ENCODE peak calls at places on chromosomes 2 and 18, in six cellular contexts. N is H1, D is H9, V is IMR-90, R is mesenchymal stem cell, G is mesendoderm. X is an unnamed sample.
A peak's percentile ranks its signal among the peaks of the same experiment; 100 is the strongest.

GRCh38 chr2:33375054-33375453 is 101.4 kb upstream of the RASGRP3 start:
- DNase-seq in N (no peak), D (no peak), V (peak; percentile 27), R (no peak), G (no peak), X (no peak)

GRCh38 chr18:47944972-47945843 is 14.7 kb upstream of the SMAD2 start:
- DNase-seq in N (no peak), D (no peak), V (peak; percentile 25), R (peak; percentile 25), G (peak; percentile 87), X (no peak)

GRCh38 chr2:15755528-15755927 is 163.9 kb downstream of the DDX1 start:
- DNase-seq in N (no peak), D (no peak), V (no peak), R (no peak), G (no peak), X (no peak)

GRCh38 chr2:84904717-84905174 is 710 bp upstream of the TMSB10 start:
- DNase-seq in N (no peak), D (peak; percentile 72), V (peak; percentile 55), R (peak; percentile 67), G (peak; percentile 84), X (no peak)

GRCh38 chr2:96875498-96876035 is 5.7 kb upstream of the SEMA4C start:
- DNase-seq in N (no peak), D (no peak), V (no peak), R (no peak), G (peak; percentile 68), X (no peak)

GRCh38 chr2:7604456-7604855 is 687.2 kb downstream of the RNF144A start:
- DNase-seq in N (no peak), D (no peak), V (no peak), R (no peak), G (no peak), X (no peak)

GRCh38 chr2:200377774-200378336 is 71.4 kb downstream of the SPATS2L start:
- DNase-seq in N (no peak), D (no peak), V (no peak), R (no peak), G (peak; percentile 60), X (no peak)

GRCh38 chr18:519019-519879 is 18.7 kb upstream of the COLEC12 start:
- DNase-seq in N (no peak), D (no peak), V (peak; percentile 80), R (peak; percentile 83), G (peak; percentile 43), X (no peak)

GRCh38 chr2:102042196-102043041 is 50.7 kb downstream of the IL1R2 start:
- DNase-seq in N (no peak), D (no peak), V (no peak), R (no peak), G (no peak), X (no peak)
- H2AK5ac ChIP-seq in N (peak overlapping the region; percentile 53), D (no peak overlapping the region), V (peak overlapping the region; percentile 94), R (peak overlapping the region; percentile 70), G (no peak overlapping the region), X (no peak overlapping the region)

GRCh38 chr18:32470136-32470712 is 458 bp downstream of the GAREM1 start:
- DNase-seq in N (no peak), D (peak; percentile 46), V (peak; percentile 17), R (peak; percentile 55), G (peak; percentile 40), X (peak; percentile 23)
- H2AK5ac ChIP-seq in N (no peak overlapping the region), D (no peak overlapping the region), V (no peak overlapping the region), R (no peak overlapping the region), G (no peak overlapping the region), X (no peak overlapping the region)

GRCh38 chr2:102018823-102019445 is 27.2 kb downstream of the IL1R2 start:
- DNase-seq in N (no peak), D (no peak), V (peak; percentile 66), R (peak; percentile 53), G (no peak), X (no peak)

GRCh38 chr2:102024410-102024809 is 32.6 kb downstream of the IL1R2 start:
- DNase-seq in N (no peak), D (no peak), V (no peak), R (no peak), G (no peak), X (no peak)

GRCh38 chr2:102021776-102022175 is 30.0 kb downstream of the IL1R2 start:
- DNase-seq in N (no peak), D (no peak), V (no peak), R (peak; percentile 68), G (peak; percentile 12), X (no peak)

GRCh38 chr2:102022884-102023539 is 31.3 kb downstream of the IL1R2 start:
- DNase-seq in N (no peak), D (no peak), V (no peak), R (no peak), G (no peak), X (no peak)

GRCh38 chr2:102020596-102021170 is 28.9 kb downstream of the IL1R2 start:
- DNase-seq in N (peak; percentile 64), D (peak; percentile 90), V (peak; percentile 88), R (peak; percentile 91), G (peak; percentile 85), X (peak; percentile 74)
- H2AK5ac ChIP-seq in N (no peak overlapping the region), D (no peak overlapping the region), V (peak overlapping the region; percentile 96), R (peak overlapping the region; percentile 50), G (no peak overlapping the region), X (no peak overlapping the region)

GRCh38 chr2:20115902-20116301 is 64.5 kb upstream of the LAPTM4A start:
- DNase-seq in N (no peak), D (no peak), V (no peak), R (no peak), G (peak; percentile 50), X (no peak)
- H2AK5ac ChIP-seq in N (no peak overlapping the region), D (no peak overlapping the region), V (no peak overlapping the region), R (no peak overlapping the region), G (no peak overlapping the region), X (no peak overlapping the region)

DNA sequence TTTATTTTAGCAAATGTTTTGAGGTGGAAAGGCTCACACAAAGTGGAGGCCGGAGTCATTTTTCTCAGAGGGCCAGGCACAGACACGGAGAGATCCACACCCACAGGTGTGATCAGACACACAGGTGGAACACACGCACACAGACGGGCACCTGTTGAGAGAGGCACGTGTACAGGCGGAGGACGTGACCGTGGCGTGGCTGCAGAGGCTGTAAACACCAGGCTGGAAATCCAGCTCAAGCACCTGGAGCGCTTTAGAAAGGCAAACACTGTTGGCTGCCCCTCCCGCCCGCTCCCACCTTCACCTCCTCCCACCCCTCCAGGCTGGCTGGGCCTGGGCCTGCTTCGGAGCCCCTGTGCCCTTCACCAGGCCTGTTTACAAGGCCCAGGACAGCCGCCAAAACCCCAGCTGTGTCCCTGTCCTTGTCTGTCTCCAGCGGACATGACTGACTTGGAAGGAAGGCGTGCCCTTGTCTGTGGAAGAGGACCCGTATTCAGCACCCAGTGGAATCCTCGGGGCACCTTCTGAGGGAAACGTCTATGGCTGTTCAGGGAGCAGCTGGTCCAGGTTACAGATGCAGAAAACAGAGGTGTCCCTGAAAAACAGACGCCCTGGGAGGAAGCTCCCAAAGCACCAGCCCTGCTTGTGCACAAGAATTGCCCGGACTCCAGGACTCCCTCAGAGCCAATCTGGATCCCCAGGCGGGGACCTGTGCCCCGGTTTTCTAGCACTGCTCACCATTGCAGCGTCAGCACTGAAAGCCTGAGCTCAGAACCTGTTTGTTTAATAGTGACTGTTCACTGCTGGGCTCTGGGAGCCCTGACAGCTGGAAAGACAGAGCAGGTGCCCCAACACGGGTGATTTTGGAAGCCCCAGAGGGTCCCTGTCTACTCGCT is 134.3 kb upstream of the HAAO start:
- DNase-seq in N (no peak), D (no peak), V (no peak), R (no peak), G (no peak), X (no peak)
- H2AK5ac ChIP-seq in N (no peak overlapping the region), D (no peak overlapping the region), V (peak overlapping the region; percentile 96), R (peak overlapping the region; percentile 80), G (peak overlapping the region; percentile 47), X (peak overlapping the region; percentile 87)